ENCODE peak calls at places on chromosomes 16 and 17, in six cellular contexts. F, A, G, J, D and Y are unnamed samples.
A peak's percentile ranks its signal among the peaks of the same experiment; 100 is the strongest.

GRCh38 chr16:2597560-2597902 is 59.7 kb downstream of the PDPK1 start:
- DNase-seq in J (no peak), D (no peak), F (no peak), G (no peak), A (no peak), Y (no peak)

GRCh38 chr16:70553645-70554044 is 30.0 kb downstream of the SF3B3 start:
- DNase-seq in A (peak; percentile 91), D (no peak), G (no peak), F (no peak), J (peak; percentile 57), Y (peak; percentile 64)

GRCh38 chr16:81492307-81492706 is 47.7 kb downstream of the CMIP start:
- DNase-seq in F (no peak), J (no peak), A (peak; percentile 33), G (no peak), D (no peak), Y (no peak)

GRCh38 chr17:32484041-32484461 is 2.7 kb upstream of the CDK5R1 start:
- DNase-seq in D (no peak), F (no peak), A (no peak), G (no peak), J (no peak), Y (no peak)

GRCh38 chr17:11506635-11507034 is 91.6 kb upstream of the DNAH9 start:
- DNase-seq in G (no peak), A (no peak), F (no peak), D (no peak), J (no peak), Y (no peak)

GRCh38 chr17:5837055-5837491 is 233.1 kb upstream of the WSCD1 start:
- DNase-seq in D (no peak), A (no peak), G (no peak), J (peak; percentile 60), F (peak; percentile 77), Y (no peak)

GRCh38 chr16:65697061-65697460 is 575.2 kb upstream of the CDH11 start:
- DNase-seq in G (no peak), J (no peak), F (no peak), A (no peak), D (no peak), Y (no peak)

GRCh38 chr17:78763561-78763960 is 18.5 kb downstream of the CYTH1 start:
- DNase-seq in G (no peak), J (no peak), A (peak; percentile 47), F (no peak), D (no peak), Y (peak; percentile 33)

GRCh38 chr16:28136751-28137434 is 73.4 kb upstream of the GSG1L start:
- DNase-seq in A (no peak), D (peak; percentile 19), F (no peak), G (no peak), J (no peak), Y (no peak)

GRCh38 chr16:86581458-86581857 is 3.1 kb downstream of the FOXL1 start:
- DNase-seq in D (no peak), J (no peak), F (no peak), G (no peak), A (no peak), Y (no peak)

GRCh38 chr17:46028374-46028773 is 29.3 kb downstream of the STH start:
- DNase-seq in F (no peak), D (no peak), J (no peak), A (no peak), G (no peak), Y (no peak)